ENCODE peak calls at places on chromosomes 1 and 21, in five cellular contexts. D is HCT116; P is NCI-H774; Z is cardiac muscle cell; G is stimulated activated CD4-positive, alpha-beta T cell treated with anti-CD3 and anti-CD28 coated beads, Interleukin-2, amount 100 ng/mL, for 48 hours. A is an unnamed sample.
A peak's percentile ranks its signal among the peaks of the same experiment; 100 is the strongest.

GRCh38 chr1:10195570-10195969 is 14.8 kb upstream of the KIF1B start:
- DNase-seq in D (peak; percentile 13), P (no peak), Z (no peak), G (no peak), A (no peak)

GRCh38 chr21:45308211-45309068 is 20.7 kb upstream of the POFUT2 start:
- DNase-seq in D (no peak), P (no peak), Z (no peak), G (no peak), A (no peak)

GRCh38 chr1:24776821-24777220 is 31.6 kb downstream of the CLIC4 start:
- DNase-seq in D (no peak), P (no peak), Z (no peak), G (no peak), A (no peak)

GRCh38 chr1:21961337-21961736 is 15.5 kb upstream of the CELA3B start:
- DNase-seq in D (no peak), P (no peak), Z (no peak), G (no peak), A (peak; percentile 83)

GRCh38 chr1:93143136-93143535 is 37.1 kb downstream of the TMED5 start:
- DNase-seq in D (no peak), P (no peak), Z (no peak), G (no peak), A (no peak)

GRCh38 chr1:231058416-231059109 is 18.5 kb upstream of the FAM89A start:
- DNase-seq in D (no peak), P (no peak), Z (peak; percentile 59), G (no peak), A (peak; percentile 69)

GRCh38 chr1:8871539-8871935 is 6.9 kb downstream of the ENO1 start:
- DNase-seq in D (no peak), P (no peak), Z (no peak), G (no peak), A (no peak)

GRCh38 chr21:46150491-46151121 is 4.8 kb downstream of the FTCD start:
- DNase-seq in D (no peak), P (no peak), Z (no peak), G (no peak), A (no peak)

GRCh38 chr1:9539829-9540550 is 725 bp downstream of the SLC25A33 start:
- DNase-seq in D (no peak), P (no peak), Z (peak; percentile 60), G (peak; percentile 24), A (no peak)

GRCh38 chr1:186802388-186802787 is 26.4 kb upstream of the PLA2G4A start:
- DNase-seq in D (no peak), P (no peak), Z (no peak), G (no peak), A (no peak)

A was measured in SK-N-DZ.